ENCODE peak calls at places on chromosome X, in seven cellular contexts. V is left ventricle myocardium inferior, B is AG04450, S is esophagus muscularis mucosa, T is heart left ventricle, D is RWPE1, U is osteocyte. A is an unnamed sample.

GRCh38 chrX:83008415-83008814 is 499.7 kb upstream of the POU3F4 start:
- DNase-seq in V (no peak), B (no peak), S (no peak), T (no peak), D (no peak), U (no peak), A (no peak)

GRCh38 chrX:29466441-29466840 is 748.9 kb upstream of the MAGEB2 start:
- DNase-seq in V (no peak), B (no peak), S (no peak), T (no peak), D (no peak), U (no peak), A (no peak)

GRCh38 chrX:11757729-11758399 is at the start of gene MSL3:
- DNase-seq in V (peak), B (no peak), S (no peak), T (peak), D (peak), U (peak), A (peak)

GRCh38 chrX:109732319-109732779 is 708 bp downstream of the ACSL4 start:
- DNase-seq in V (no peak), B (no peak), S (no peak), T (no peak), D (peak), U (no peak), A (peak)

GRCh38 chrX:15930585-15930984 is 76.0 kb upstream of the AP1S2 start:
- DNase-seq in V (no peak), B (peak), S (no peak), T (no peak), D (peak), U (no peak), A (no peak)

GRCh38 chrX:2336181-2336580 is 164.6 kb downstream of the DHRSX start:
- DNase-seq in V (no peak), B (no peak), S (no peak), T (no peak), D (no peak), U (no peak), A (no peak)

GRCh38 chrX:13235930-13236329 is 83.9 kb downstream of the ATXN3L start:
- DNase-seq in V (no peak), B (no peak), S (no peak), T (no peak), D (no peak), U (no peak), A (no peak)

GRCh38 chrX:69507500-69507789 is 3.3 kb downstream of the NALF2 start:
- DNase-seq in V (no peak), B (no peak), S (no peak), T (no peak), D (no peak), U (peak), A (no peak)

GRCh38 chrX:69029696-69030245 is 135.5 kb downstream of the PJA1 start:
- DNase-seq in V (no peak), B (no peak), S (peak), T (no peak), D (no peak), U (peak), A (no peak)

GRCh38 chrX:119667111-119667928 is 25.6 kb downstream of the SEPTIN6 start:
- DNase-seq in V (peak), B (no peak), S (no peak), T (peak), D (no peak), U (peak), A (no peak)

GRCh38 chrX:48493890-48494364 is 14.9 kb upstream of the PORCN start:
- DNase-seq in V (no peak), B (no peak), S (no peak), T (no peak), D (no peak), U (no peak), A (peak)
- TF ChIP-seq CTCF in V (peak), B (peak), S (no peak), T (peak), D (no peak), U (peak), A (no peak)

GRCh38 chrX:5142644-5143043 is 1086.0 kb downstream of the NLGN4X start:
- DNase-seq in V (no peak), B (no peak), S (no peak), T (no peak), D (no peak), U (no peak), A (no peak)
- TF ChIP-seq CTCF in V (no peak), B (no peak), S (no peak), T (no peak), D (no peak), U (no peak), A (no peak)

DNA sequence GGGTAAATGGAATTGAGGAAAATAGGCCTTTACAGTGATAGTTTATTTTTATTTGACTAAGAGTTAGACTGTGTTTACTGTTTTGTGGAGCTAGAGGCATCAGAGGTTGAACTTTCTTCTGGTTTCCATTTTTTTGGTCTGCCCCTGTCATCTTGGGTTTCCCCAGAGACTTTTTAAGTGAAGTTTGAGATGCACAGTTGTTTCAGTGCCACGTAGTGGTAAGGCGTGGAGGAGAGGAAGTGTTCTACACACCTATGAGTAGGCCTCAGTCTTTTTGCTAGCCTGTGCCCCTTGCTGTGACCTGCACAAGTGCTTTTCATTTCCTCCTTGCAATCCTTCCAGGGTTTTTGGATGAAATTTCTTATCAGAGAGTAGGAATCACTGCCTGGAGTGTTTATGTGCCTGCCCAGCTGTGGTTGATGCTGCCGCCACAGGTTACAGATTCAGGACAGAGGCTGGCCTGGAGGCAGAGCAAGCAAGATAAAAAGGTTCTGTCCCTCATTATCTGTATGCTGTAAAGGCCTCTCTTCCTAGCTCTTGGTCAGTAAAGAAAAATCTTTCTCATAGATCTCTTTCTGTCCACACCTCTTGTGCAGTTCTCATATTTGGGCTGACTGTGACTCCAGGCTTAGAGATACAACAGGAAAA is 12.5 kb upstream of the HSFX4 start:
- DNase-seq in V (no peak), B (no peak), S (no peak), T (no peak), D (no peak), U (no peak), A (no peak)
- TF ChIP-seq CTCF in V (no peak), B (no peak), S (no peak), T (no peak), D (no peak), U (no peak), A (no peak)

GRCh38 chrX:358651-359143 is 28.0 kb downstream of the PPP2R3B start:
- DNase-seq in V (no peak), B (no peak), S (no peak), T (no peak), D (no peak), U (no peak), A (no peak)

GRCh38 chrX:355329-356050 is 31.2 kb downstream of the PPP2R3B start:
- DNase-seq in V (peak), B (no peak), S (no peak), T (no peak), D (no peak), U (no peak), A (no peak)

GRCh38 chrX:357035-357692 is 29.5 kb downstream of the PPP2R3B start:
- DNase-seq in V (no peak), B (no peak), S (no peak), T (no peak), D (no peak), U (no peak), A (no peak)

GRCh38 chrX:356385-357034 is 30.2 kb downstream of the PPP2R3B start:
- DNase-seq in V (no peak), B (peak), S (no peak), T (no peak), D (peak), U (no peak), A (no peak)

GRCh38 chrX:357693-358471 is 28.8 kb downstream of the PPP2R3B start:
- DNase-seq in V (peak), B (no peak), S (no peak), T (no peak), D (peak), U (no peak), A (no peak)
- TF ChIP-seq CTCF in V (no peak), B (no peak), S (no peak), T (no peak), D (no peak), U (no peak), A (no peak)

GRCh38 chrX:7191681-7192110 is 43.7 kb upstream of the PUDP start:
- DNase-seq in V (no peak), B (no peak), S (no peak), T (no peak), D (no peak), U (no peak), A (peak)

GRCh38 chrX:7194606-7195005 is 46.7 kb upstream of the PUDP start:
- DNase-seq in V (no peak), B (no peak), S (no peak), T (no peak), D (no peak), U (no peak), A (no peak)

GRCh38 chrX:7192871-7193270 is 44.9 kb upstream of the PUDP start:
- DNase-seq in V (no peak), B (no peak), S (no peak), T (no peak), D (no peak), U (no peak), A (no peak)

DNA sequence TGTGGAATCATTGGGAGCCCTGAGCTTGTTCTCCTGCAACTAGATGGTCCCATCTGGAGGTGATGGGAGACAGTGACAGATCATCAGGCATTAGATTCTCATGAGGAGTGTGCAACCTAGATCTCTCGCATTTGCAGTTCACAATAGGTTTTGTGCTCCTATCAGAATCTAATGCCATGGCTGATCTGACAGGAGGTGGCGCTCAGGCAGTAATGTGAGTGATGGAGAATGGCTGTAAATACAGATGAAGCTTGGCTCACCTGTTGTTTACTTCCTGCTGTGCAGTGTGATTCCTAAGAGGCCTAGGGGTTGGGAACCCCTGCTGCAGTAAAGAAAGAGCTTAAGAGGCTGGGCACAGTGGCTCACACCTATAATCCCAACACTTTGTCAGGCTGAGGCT is 42.2 kb upstream of the PUDP start:
- DNase-seq in V (no peak), B (no peak), S (no peak), T (no peak), D (no peak), U (no peak), A (no peak)
- TF ChIP-seq CTCF in V (no peak), B (no peak), S (no peak), T (no peak), D (no peak), U (no peak), A (no peak)

GRCh38 chrX:36640232-36640631 is 367.9 kb upstream of the FAM47C start:
- DNase-seq in V (no peak), B (no peak), S (no peak), T (no peak), D (no peak), U (no peak), A (no peak)
- TF ChIP-seq CTCF in V (no peak), B (no peak), S (no peak), T (peak), D (no peak), U (no peak), A (no peak)